ENCODE peak calls at places on chromosomes 16 and 17, in six cellular contexts. L is A549, B is WTC11, R is cardiac fibroblast, Q is uterus, Y is OCI-LY7. D is an unnamed sample.

GRCh38 chr16:87636741-87637140 is 34.4 kb downstream of the JPH3 start:
- DNase-seq in Q (no peak), L (no peak), Y (no peak), R (no peak), B (no peak), D (no peak)

GRCh38 chr16:88870608-88871348 is 4.3 kb upstream of the PABPN1L start:
- DNase-seq in Y (no peak), R (no peak), Q (no peak), B (no peak), L (no peak), D (no peak)

GRCh38 chr17:64441772-64442549 is 7.0 kb upstream of the MILR1 start:
- DNase-seq in Q (no peak), Y (no peak), L (no peak), B (no peak), R (peak; percentile 76), D (no peak)

GRCh38 chr17:69314246-69315030 is 12.5 kb downstream of the ABCA5 start:
- DNase-seq in Y (no peak), R (no peak), L (no peak), B (no peak), Q (no peak), D (no peak)

GRCh38 chr16:59543641-59544040 is 809.5 kb upstream of the GOT2 start:
- DNase-seq in B (no peak), Y (no peak), R (peak; percentile 70), L (no peak), Q (no peak), D (peak; percentile 40)

GRCh38 chr17:50364061-50364458 is 8.9 kb downstream of the MRPL27 start:
- DNase-seq in B (no peak), Q (no peak), R (no peak), L (no peak), Y (no peak), D (no peak)

GRCh38 chr17:19341211-19341631 is 21.3 kb downstream of the B9D1 start:
- DNase-seq in Q (peak; percentile 13), R (no peak), B (peak; percentile 7), L (no peak), Y (no peak), D (no peak)

GRCh38 chr16:22216191-22216831 is 10.2 kb downstream of the EEF2K start:
- DNase-seq in B (no peak), L (no peak), R (peak; percentile 43), Y (peak; percentile 65), Q (no peak), D (no peak)

GRCh38 chr17:55833311-55833710 is 82.5 kb downstream of the PCTP start:
- DNase-seq in R (no peak), L (no peak), B (no peak), Q (no peak), Y (no peak), D (no peak)

GRCh38 chr16:89113661-89114060 is 20.0 kb downstream of the ACSF3 start:
- DNase-seq in R (no peak), B (no peak), Q (no peak), L (no peak), Y (peak; percentile 74), D (no peak)

GRCh38 chr17:32660496-32660895 is 173.7 kb downstream of the CDK5R1 start:
- DNase-seq in B (no peak), R (no peak), Y (no peak), Q (no peak), L (no peak), D (no peak)

GRCh38 chr16:66948034-66948821 is 12.8 kb upstream of the CES3 start:
- DNase-seq in Y (no peak), B (no peak), L (no peak), Q (no peak), R (no peak), D (peak; percentile 62)

GRCh38 chr17:52383493-52384100 is 225.1 kb upstream of the CA10 start:
- DNase-seq in R (peak; percentile 39), Q (no peak), Y (peak; percentile 52), L (peak; percentile 70), B (peak; percentile 56), D (peak; percentile 24)

GRCh38 chr16:9275386-9275785 is 183.9 kb downstream of the HAPSTR1 start:
- DNase-seq in B (no peak), Y (no peak), L (no peak), Q (no peak), R (no peak), D (peak; percentile 32)

GRCh38 chr17:66580178-66580577 is 254.7 kb upstream of the CACNG5 start:
- DNase-seq in R (peak; percentile 62), B (peak; percentile 28), L (peak; percentile 40), Y (no peak), Q (peak; percentile 61), D (no peak)

GRCh38 chr17:27624555-27624954 is 6.4 kb upstream of the LGALS9 start:
- DNase-seq in Y (no peak), Q (no peak), B (no peak), R (no peak), L (no peak), D (no peak)

GRCh38 chr17:51673066-51673465 is 412.7 kb downstream of the UTP18 start:
- DNase-seq in Y (no peak), B (no peak), R (no peak), L (no peak), Q (no peak), D (no peak)

GRCh38 chr17:61415374-61416210 is 15.9 kb downstream of the TBX2 start:
- DNase-seq in Y (no peak), L (no peak), R (peak; percentile 40), Q (no peak), B (no peak), D (no peak)

GRCh38 chr17:20010099-20010863 is 1.1 kb downstream of the SPECC1 start:
- DNase-seq in Y (no peak), Q (peak; percentile 33), R (peak; percentile 66), B (peak; percentile 28), L (peak; percentile 90), D (peak; percentile 32)

GRCh38 chr16:75472908-75473877 is 8.7 kb upstream of the TMEM170A start:
- DNase-seq in R (no peak), Y (no peak), Q (no peak), L (no peak), B (no peak), D (no peak)

GRCh38 chr16:2159052-2159838 is 3.7 kb downstream of the TRAF7 start:
- DNase-seq in R (peak; percentile 57), Y (no peak), Q (peak; percentile 71), L (peak; percentile 57), B (no peak), D (no peak)

GRCh38 chr17:73984981-73985380 is 218.5 kb upstream of the RPL38 start:
- DNase-seq in Y (peak; percentile 11), B (no peak), R (no peak), L (no peak), Q (no peak), D (no peak)

GRCh38 chr17:18315498-18316360 is 636 bp downstream of the SMCR8 start:
- DNase-seq in B (no peak), L (no peak), Y (peak; percentile 25), R (no peak), Q (no peak), D (peak; percentile 9)

GRCh38 chr17:79388556-79389295 is 222.1 kb downstream of the RBFOX3 start:
- DNase-seq in Q (no peak), R (peak; percentile 49), Y (peak; percentile 80), L (peak; percentile 66), B (peak; percentile 83), D (peak; percentile 61)

GRCh38 chr17:74433421-74434121 is 1.7 kb downstream of the GPRC5C start:
- DNase-seq in Q (no peak), B (no peak), R (no peak), Y (no peak), L (no peak), D (no peak)

GRCh38 chr16:85574672-85575475 is 38.2 kb upstream of the GSE1 start:
- DNase-seq in L (no peak), Y (no peak), R (no peak), Q (no peak), B (no peak), D (no peak)

GRCh38 chr17:44569459-44569858 is 12.2 kb downstream of the FZD2 start:
- DNase-seq in R (no peak), B (no peak), L (no peak), Q (no peak), Y (no peak), D (no peak)

GRCh38 chr17:63419949-63420867 is 25.9 kb downstream of the CYB561 start:
- DNase-seq in R (no peak), Q (no peak), Y (no peak), L (no peak), B (no peak), D (no peak)

GRCh38 chr17:65617496-65617895 is 56.0 kb upstream of the AXIN2 start:
- DNase-seq in L (no peak), Y (no peak), B (no peak), Q (no peak), R (no peak), D (no peak)

GRCh38 chr17:83025636-83026280 is 53.7 kb upstream of the METRNL start:
- DNase-seq in Q (no peak), L (no peak), Y (no peak), R (no peak), B (no peak), D (no peak)

GRCh38 chr17:3592216-3592860 is 16.9 kb downstream of the TRPV1 start:
- DNase-seq in Y (no peak), R (no peak), B (no peak), L (no peak), Q (no peak), D (no peak)

GRCh38 chr17:45672301-45672700 is 111.8 kb upstream of the CRHR1 start:
- DNase-seq in R (no peak), Q (no peak), B (peak; percentile 19), L (no peak), Y (no peak), D (no peak)

GRCh38 chr17:58412910-58413630 is 4.3 kb downstream of the RNF43 start:
- DNase-seq in L (no peak), Q (no peak), Y (no peak), R (no peak), B (no peak), D (no peak)

GRCh38 chr16:31461921-31462804 is 2.9 kb downstream of the ARMC5 start:
- DNase-seq in B (no peak), Q (no peak), L (no peak), R (no peak), Y (no peak), D (no peak)
- TF ChIP-seq CTCF in B (no peak), Q (no peak), L (no peak), R (no peak), Y (no peak), D (no peak)

GRCh38 chr17:16140854-16141253 is 74.5 kb downstream of the NCOR1 start:
- DNase-seq in R (no peak), Q (no peak), B (no peak), Y (no peak), L (no peak), D (no peak)

GRCh38 chr17:16141685-16142084 is 73.6 kb downstream of the NCOR1 start:
- DNase-seq in B (no peak), Y (no peak), R (no peak), L (no peak), Q (no peak), D (no peak)
- TF ChIP-seq CTCF in B (no peak), Y (no peak), R (no peak), L (no peak), Q (no peak), D (no peak)

GRCh38 chr17:17140590-17140980 is 65.5 kb downstream of the PLD6 start:
- DNase-seq in B (no peak), L (peak; percentile 38), Q (no peak), Y (no peak), R (peak; percentile 71), D (peak; percentile 49)
- TF ChIP-seq CTCF in B (no peak), L (no peak), Q (no peak), Y (no peak), R (peak; percentile 21), D (no peak)

GRCh38 chr17:43349142-43349541 is 49.7 kb upstream of the ARL4D start:
- DNase-seq in B (no peak), R (no peak), Q (no peak), Y (no peak), L (peak; percentile 53), D (no peak)
- TF ChIP-seq CTCF in B (peak; percentile 20), R (no peak), Q (no peak), Y (peak; percentile 53), L (peak; percentile 5), D (no peak)